ENCODE peak calls at places on chromosome 6, in seven cellular contexts. One of them, this sample, is unnamed.

GRCh38 chr6:25987845-25988244 is 25.2 kb downstream of the TRIM38 start:
- DNase-seq in transverse colon: no peak
- DNase-seq in GM12865: no peak
- DNase-seq in A549: no peak
- DNase-seq in ovary: no peak
- DNase-seq in tibial nerve: no peak
- DNase-seq in mesendoderm: peak
- DNase-seq in this sample: no peak

GRCh38 chr6:95364016-95364604 is 213.2 kb upstream of the MANEA start:
- DNase-seq in transverse colon: no peak
- DNase-seq in GM12865: peak
- DNase-seq in A549: peak
- DNase-seq in ovary: no peak
- DNase-seq in tibial nerve: no peak
- DNase-seq in mesendoderm: peak
- DNase-seq in this sample: no peak

GRCh38 chr6:131924881-131925474 is 26.2 kb downstream of the CCN2 start:
- DNase-seq in transverse colon: no peak
- DNase-seq in GM12865: peak
- DNase-seq in A549: peak
- DNase-seq in ovary: no peak
- DNase-seq in tibial nerve: no peak
- DNase-seq in mesendoderm: peak
- DNase-seq in this sample: no peak

GRCh38 chr6:9131616-9132015 is 696.3 kb upstream of the SLC35B3 start:
- DNase-seq in transverse colon: peak
- DNase-seq in GM12865: peak
- DNase-seq in A549: no peak
- DNase-seq in ovary: no peak
- DNase-seq in tibial nerve: no peak
- DNase-seq in mesendoderm: no peak
- DNase-seq in this sample: peak

GRCh38 chr6:162625846-162626540 is 101.6 kb downstream of the PRKN start:
- DNase-seq in transverse colon: no peak
- DNase-seq in GM12865: no peak
- DNase-seq in A549: no peak
- DNase-seq in ovary: no peak
- DNase-seq in tibial nerve: no peak
- DNase-seq in mesendoderm: no peak
- DNase-seq in this sample: no peak

GRCh38 chr6:106642476-106642875 is 13.1 kb downstream of the QRSL1 start:
- DNase-seq in transverse colon: no peak
- DNase-seq in GM12865: no peak
- DNase-seq in A549: no peak
- DNase-seq in ovary: no peak
- DNase-seq in tibial nerve: no peak
- DNase-seq in mesendoderm: no peak
- DNase-seq in this sample: no peak

GRCh38 chr6:145148392-145149175 is 586.7 kb downstream of the EPM2A start:
- DNase-seq in transverse colon: no peak
- DNase-seq in GM12865: peak
- DNase-seq in A549: peak
- DNase-seq in ovary: no peak
- DNase-seq in tibial nerve: no peak
- DNase-seq in mesendoderm: peak
- DNase-seq in this sample: no peak

GRCh38 chr6:38973178-38974057 is 75.2 kb upstream of the GLP1R start:
- DNase-seq in transverse colon: no peak
- DNase-seq in GM12865: peak
- DNase-seq in A549: peak
- DNase-seq in ovary: no peak
- DNase-seq in tibial nerve: peak
- DNase-seq in mesendoderm: peak
- DNase-seq in this sample: peak

GRCh38 chr6:134519456-134519855 is 201.5 kb upstream of the SGK1 start:
- DNase-seq in transverse colon: no peak
- DNase-seq in GM12865: peak
- DNase-seq in A549: no peak
- DNase-seq in ovary: no peak
- DNase-seq in tibial nerve: no peak
- DNase-seq in mesendoderm: no peak
- DNase-seq in this sample: no peak

GRCh38 chr6:14451594-14452374 is 334.2 kb downstream of the CD83 start:
- DNase-seq in transverse colon: no peak
- DNase-seq in GM12865: no peak
- DNase-seq in A549: no peak
- DNase-seq in ovary: no peak
- DNase-seq in tibial nerve: no peak
- DNase-seq in mesendoderm: no peak
- DNase-seq in this sample: no peak

GRCh38 chr6:154197176-154197850 is 158.3 kb downstream of the OPRM1 start:
- DNase-seq in transverse colon: no peak
- DNase-seq in GM12865: no peak
- DNase-seq in A549: no peak
- DNase-seq in ovary: no peak
- DNase-seq in tibial nerve: no peak
- DNase-seq in mesendoderm: no peak
- DNase-seq in this sample: no peak

GRCh38 chr6:15663057-15663638 is 320 bp upstream of the DTNBP1 start:
- DNase-seq in transverse colon: no peak
- DNase-seq in GM12865: no peak
- DNase-seq in A549: peak
- DNase-seq in ovary: no peak
- DNase-seq in tibial nerve: no peak
- DNase-seq in mesendoderm: peak
- DNase-seq in this sample: no peak

GRCh38 chr6:74979065-74979766 is 226.6 kb downstream of the COL12A1 start:
- DNase-seq in transverse colon: no peak
- DNase-seq in GM12865: no peak
- DNase-seq in A549: no peak
- DNase-seq in ovary: no peak
- DNase-seq in tibial nerve: no peak
- DNase-seq in mesendoderm: no peak
- DNase-seq in this sample: no peak

GRCh38 chr6:81098109-81098814 is 654.2 kb downstream of the TENT5A start:
- DNase-seq in transverse colon: no peak
- DNase-seq in GM12865: no peak
- DNase-seq in A549: no peak
- DNase-seq in ovary: no peak
- DNase-seq in tibial nerve: no peak
- DNase-seq in mesendoderm: no peak
- DNase-seq in this sample: no peak

GRCh38 chr6:99002826-99003225 is 55.1 kb upstream of the FBXL4 start:
- DNase-seq in transverse colon: no peak
- DNase-seq in GM12865: no peak
- DNase-seq in A549: no peak
- DNase-seq in ovary: no peak
- DNase-seq in tibial nerve: no peak
- DNase-seq in mesendoderm: no peak
- DNase-seq in this sample: no peak

GRCh38 chr6:105211831-105212230 is 32.0 kb upstream of the POPDC3 start:
- DNase-seq in transverse colon: no peak
- DNase-seq in GM12865: no peak
- DNase-seq in A549: no peak
- DNase-seq in ovary: no peak
- DNase-seq in tibial nerve: no peak
- DNase-seq in mesendoderm: no peak
- DNase-seq in this sample: no peak

GRCh38 chr6:127582777-127583462 is 5.9 kb downstream of the C6orf58 start:
- DNase-seq in transverse colon: no peak
- DNase-seq in GM12865: no peak
- DNase-seq in A549: peak
- DNase-seq in ovary: no peak
- DNase-seq in tibial nerve: no peak
- DNase-seq in mesendoderm: no peak
- DNase-seq in this sample: no peak

DNA sequence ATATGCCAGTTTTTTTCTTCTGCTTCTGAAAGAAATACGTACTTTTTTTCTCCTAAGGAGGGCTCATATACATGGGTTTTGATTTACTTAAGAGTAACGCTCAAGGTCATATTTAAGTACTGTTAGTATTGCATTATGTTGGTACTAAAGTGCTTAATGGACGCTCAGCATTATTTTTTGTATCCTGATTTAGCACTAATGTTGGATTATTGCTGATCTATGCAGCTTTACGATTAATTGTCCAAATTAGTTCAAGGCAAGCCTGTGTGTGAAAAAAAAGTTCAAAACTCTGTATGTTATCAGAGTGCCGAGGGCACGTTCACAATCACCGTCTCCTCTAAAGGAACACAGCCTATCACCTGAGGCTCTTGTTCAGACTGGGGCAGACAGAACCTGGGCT is 340.9 kb downstream of the SAMD5 start:
- DNase-seq in transverse colon: no peak
- DNase-seq in GM12865: no peak
- DNase-seq in A549: no peak
- DNase-seq in ovary: no peak
- DNase-seq in tibial nerve: no peak
- DNase-seq in mesendoderm: no peak
- DNase-seq in this sample: no peak
- H3K4me3 ChIP-seq in transverse colon: no peak
- H3K4me3 ChIP-seq in GM12865: no peak
- H3K4me3 ChIP-seq in A549: no peak
- H3K4me3 ChIP-seq in ovary: no peak
- H3K4me3 ChIP-seq in tibial nerve: no peak
- H3K4me3 ChIP-seq in mesendoderm: no peak
- H3K4me3 ChIP-seq in this sample: no peak

GRCh38 chr6:32086661-32087573 is 22.2 kb downstream of the TNXB start:
- DNase-seq in transverse colon: no peak
- DNase-seq in GM12865: peak
- DNase-seq in A549: no peak
- DNase-seq in ovary: no peak
- DNase-seq in tibial nerve: no peak
- DNase-seq in mesendoderm: no peak
- DNase-seq in this sample: no peak

GRCh38 chr6:32085759-32086458 is 23.2 kb downstream of the TNXB start:
- DNase-seq in transverse colon: no peak
- DNase-seq in GM12865: no peak
- DNase-seq in A549: no peak
- DNase-seq in ovary: no peak
- DNase-seq in tibial nerve: no peak
- DNase-seq in mesendoderm: no peak
- DNase-seq in this sample: no peak

GRCh38 chr6:32088487-32089049 is 20.6 kb downstream of the TNXB start:
- DNase-seq in transverse colon: no peak
- DNase-seq in GM12865: no peak
- DNase-seq in A549: no peak
- DNase-seq in ovary: no peak
- DNase-seq in tibial nerve: no peak
- DNase-seq in mesendoderm: no peak
- DNase-seq in this sample: no peak

GRCh38 chr6:32089082-32089828 is 19.9 kb downstream of the TNXB start:
- DNase-seq in transverse colon: no peak
- DNase-seq in GM12865: no peak
- DNase-seq in A549: no peak
- DNase-seq in ovary: no peak
- DNase-seq in tibial nerve: no peak
- DNase-seq in mesendoderm: no peak
- DNase-seq in this sample: no peak

GRCh38 chr6:32087574-32088486 is 21.3 kb downstream of the TNXB start:
- DNase-seq in transverse colon: peak
- DNase-seq in GM12865: peak
- DNase-seq in A549: peak
- DNase-seq in ovary: peak
- DNase-seq in tibial nerve: peak
- DNase-seq in mesendoderm: peak
- DNase-seq in this sample: peak
- H3K4me3 ChIP-seq in transverse colon: no peak
- H3K4me3 ChIP-seq in GM12865: no peak
- H3K4me3 ChIP-seq in A549: peak
- H3K4me3 ChIP-seq in ovary: peak
- H3K4me3 ChIP-seq in tibial nerve: no peak
- H3K4me3 ChIP-seq in mesendoderm: no peak
- H3K4me3 ChIP-seq in this sample: peak

GRCh38 chr6:40586800-40587201 is 363 bp downstream of the LRFN2 start:
- DNase-seq in transverse colon: no peak
- DNase-seq in GM12865: no peak
- DNase-seq in A549: no peak
- DNase-seq in ovary: peak
- DNase-seq in tibial nerve: no peak
- DNase-seq in mesendoderm: no peak
- DNase-seq in this sample: no peak

GRCh38 chr6:40584741-40585140 is 2.4 kb downstream of the LRFN2 start:
- DNase-seq in transverse colon: no peak
- DNase-seq in GM12865: no peak
- DNase-seq in A549: no peak
- DNase-seq in ovary: no peak
- DNase-seq in tibial nerve: no peak
- DNase-seq in mesendoderm: peak
- DNase-seq in this sample: no peak

GRCh38 chr6:40585218-40585617 is 1.9 kb downstream of the LRFN2 start:
- DNase-seq in transverse colon: no peak
- DNase-seq in GM12865: no peak
- DNase-seq in A549: no peak
- DNase-seq in ovary: no peak
- DNase-seq in tibial nerve: no peak
- DNase-seq in mesendoderm: peak
- DNase-seq in this sample: no peak

GRCh38 chr6:40586369-40586768 is 795 bp downstream of the LRFN2 start:
- DNase-seq in transverse colon: no peak
- DNase-seq in GM12865: no peak
- DNase-seq in A549: no peak
- DNase-seq in ovary: peak
- DNase-seq in tibial nerve: no peak
- DNase-seq in mesendoderm: no peak
- DNase-seq in this sample: no peak

GRCh38 chr6:40585661-40586269 is 1.4 kb downstream of the LRFN2 start:
- DNase-seq in transverse colon: no peak
- DNase-seq in GM12865: no peak
- DNase-seq in A549: no peak
- DNase-seq in ovary: no peak
- DNase-seq in tibial nerve: no peak
- DNase-seq in mesendoderm: peak
- DNase-seq in this sample: no peak
- H3K4me3 ChIP-seq in transverse colon: no peak
- H3K4me3 ChIP-seq in GM12865: no peak
- H3K4me3 ChIP-seq in A549: no peak
- H3K4me3 ChIP-seq in ovary: no peak
- H3K4me3 ChIP-seq in tibial nerve: no peak
- H3K4me3 ChIP-seq in mesendoderm: no peak
- H3K4me3 ChIP-seq in this sample: no peak

DNA sequence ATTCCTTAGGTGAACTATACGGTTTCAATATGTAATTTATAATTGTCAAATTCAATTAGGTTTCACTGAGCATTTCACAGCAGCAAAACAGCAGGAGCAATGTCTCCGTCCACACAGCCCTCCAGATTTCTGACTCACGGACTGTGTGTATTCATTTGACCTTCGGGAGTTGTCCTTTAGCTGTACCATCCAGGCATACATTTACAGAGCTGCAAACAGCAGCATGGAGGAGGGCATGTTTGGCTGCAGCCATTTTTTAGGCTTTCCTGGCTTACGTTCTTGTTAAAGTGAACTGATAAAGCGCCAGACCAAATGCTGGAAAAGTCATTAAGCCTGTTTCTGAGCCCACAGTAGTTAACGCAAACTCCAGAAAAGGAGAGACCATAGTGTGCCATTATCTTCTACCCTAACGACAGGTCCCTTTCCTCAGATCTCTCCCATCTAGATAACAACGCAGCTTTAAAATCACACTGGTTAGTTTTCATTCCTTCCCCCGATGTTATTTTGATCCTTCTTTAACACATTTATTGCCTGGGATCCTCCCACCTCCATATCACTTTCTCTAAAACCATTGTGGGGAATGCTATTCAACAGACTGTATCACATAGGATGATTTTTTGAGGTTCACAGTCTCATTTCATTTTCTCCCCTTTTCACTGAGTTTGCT is 18.3 kb downstream of the FOXC1 start:
- DNase-seq in transverse colon: no peak
- DNase-seq in GM12865: no peak
- DNase-seq in A549: no peak
- DNase-seq in ovary: no peak
- DNase-seq in tibial nerve: no peak
- DNase-seq in mesendoderm: peak
- DNase-seq in this sample: no peak
- H3K4me3 ChIP-seq in transverse colon: no peak
- H3K4me3 ChIP-seq in GM12865: no peak
- H3K4me3 ChIP-seq in A549: no peak
- H3K4me3 ChIP-seq in ovary: no peak
- H3K4me3 ChIP-seq in tibial nerve: no peak
- H3K4me3 ChIP-seq in mesendoderm: no peak
- H3K4me3 ChIP-seq in this sample: no peak